ENCODE peak calls at places on chromosomes 3 and 15, in five cellular contexts. M is psoas muscle, W is heart right ventricle, B is colonic mucosa, Y is SJCRH30. R is an unnamed sample. For H3K27me3 and H3K4me1, the result is how much of the 10 kb centered on the place peaks cover.

GRCh38 chr15:49036650-49037545 is 9.3 kb downstream of the SECISBP2L start:
- DNase-seq in W (no peak), B (no peak), M (no peak), Y (peak), R (no peak)

GRCh38 chr3:24229468-24230263 is 265.0 kb downstream of the THRB start:
- DNase-seq in W (no peak), M (no peak), Y (no peak), B (no peak), R (no peak)

GRCh38 chr3:15268033-15268631 is 62.1 kb downstream of the CAPN7 start:
- DNase-seq in Y (peak), M (peak), W (peak), B (peak), R (peak)

GRCh38 chr3:116135462-116135861 is 309.8 kb downstream of the LSAMP start:
- DNase-seq in Y (no peak), M (no peak), W (peak), B (peak), R (no peak)

GRCh38 chr15:71639531-71639930 is 170.8 kb upstream of the NR2E3 start:
- DNase-seq in Y (no peak), B (no peak), W (no peak), M (no peak), R (no peak)

GRCh38 chr15:78668987-78669386 is 28.0 kb upstream of the CHRNB4 start:
- DNase-seq in Y (no peak), B (no peak), M (no peak), W (no peak), R (no peak)

GRCh38 chr3:101779808-101780366 is 876 bp downstream of the NXPE3 start:
- DNase-seq in W (no peak), M (no peak), Y (peak), B (no peak), R (no peak)

GRCh38 chr3:15051531-15051930 is 13.6 kb downstream of the MRPS25 start:
- DNase-seq in Y (peak), W (no peak), M (no peak), B (peak), R (peak)

GRCh38 chr3:48765376-48765775 is 48.4 kb upstream of the IP6K2 start:
- DNase-seq in B (no peak), W (no peak), Y (no peak), M (no peak), R (no peak)

GRCh38 chr15:56040081-56041035 is 46.9 kb upstream of the NEDD4 start:
- DNase-seq in W (peak), M (peak), Y (peak), B (peak), R (peak)

GRCh38 chr3:48820626-48821324 is 26.9 kb downstream of the PRKAR2A start:
- DNase-seq in M (no peak), Y (peak), B (no peak), W (peak), R (no peak)

GRCh38 chr15:66253643-66254363 is at the start of gene MEGF11:
- DNase-seq in Y (peak), B (peak), M (peak), W (no peak), R (no peak)

GRCh38 chr3:193396451-193397244 is 18.1 kb upstream of the ATP13A5 start:
- DNase-seq in M (no peak), W (no peak), B (no peak), Y (no peak), R (no peak)

GRCh38 chr15:92883643-92884458 is 16.3 kb upstream of the CHD2 start:
- DNase-seq in Y (peak), B (no peak), M (no peak), W (no peak), R (no peak)

GRCh38 chr3:13772321-13772745 is 107.5 kb downstream of the WNT7A start:
- DNase-seq in B (no peak), M (no peak), W (no peak), Y (no peak), R (no peak)

GRCh38 chr15:48645558-48646330 is at the start of gene FBN1:
- DNase-seq in Y (peak), B (peak), W (peak), M (peak), R (peak)

GRCh38 chr15:54803139-54803808 is 393.5 kb downstream of the RSL24D1 start:
- DNase-seq in M (no peak), W (no peak), Y (peak), B (no peak), R (no peak)

GRCh38 chr3:98565237-98565643 is 28.2 kb downstream of the CPOX start:
- DNase-seq in W (no peak), B (no peak), Y (no peak), M (no peak), R (no peak)

GRCh38 chr3:16741103-16741758 is 136.0 kb upstream of the DAZL start:
- DNase-seq in M (peak), Y (no peak), W (no peak), B (no peak), R (peak)

GRCh38 chr3:146664403-146664802 is 59.3 kb upstream of the PLSCR5 start:
- DNase-seq in B (no peak), M (no peak), Y (no peak), W (no peak), R (no peak)

GRCh38 chr15:48675436-48675835 is 29.9 kb upstream of the FBN1 start:
- DNase-seq in Y (no peak), B (no peak), W (no peak), M (no peak), R (no peak)

GRCh38 chr3:195450731-195451229 is 8.0 kb upstream of the ACAP2 start:
- DNase-seq in M (peak), Y (peak), B (no peak), W (peak), R (peak)

GRCh38 chr3:185988080-185988815 is 50.4 kb upstream of the TRA2B start:
- DNase-seq in Y (peak), B (no peak), M (no peak), W (no peak), R (no peak)

GRCh38 chr3:16528581-16528993 is 15.1 kb upstream of the RFTN1 start:
- DNase-seq in M (peak), Y (no peak), W (peak), B (no peak), R (peak)

GRCh38 chr15:61264986-61265385 is 35.9 kb upstream of the RORA start:
- DNase-seq in Y (no peak), W (no peak), B (no peak), M (no peak), R (no peak)

GRCh38 chr3:82736696-82737277 is 975.3 kb upstream of the GBE1 start:
- DNase-seq in B (no peak), W (no peak), M (no peak), Y (no peak), R (no peak)

GRCh38 chr3:188664795-188665194 is 507.0 kb upstream of the TPRG1 start:
- DNase-seq in M (no peak), B (peak), W (no peak), Y (peak), R (no peak)

GRCh38 chr3:119352235-119352634 is 58.1 kb downstream of the ARHGAP31 start:
- DNase-seq in M (no peak), B (no peak), Y (no peak), W (no peak), R (no peak)

GRCh38 chr15:89003865-89004725 is 84.2 kb upstream of the ABHD2 start:
- DNase-seq in W (peak), Y (peak), B (peak), M (peak), R (no peak)

GRCh38 chr3:35688826-35689225 is 49.5 kb downstream of the ARPP21 start:
- DNase-seq in B (no peak), M (no peak), W (no peak), Y (no peak), R (no peak)

GRCh38 chr15:48674876-48675275 is 29.4 kb upstream of the FBN1 start:
- DNase-seq in W (no peak), M (no peak), Y (no peak), B (no peak), R (no peak)

GRCh38 chr3:59411176-59411575 is 361.4 kb upstream of the CFAP20DC start:
- DNase-seq in W (no peak), M (no peak), B (no peak), Y (no peak), R (no peak)

GRCh38 chr3:45596290-45596791 is 1.8 kb downstream of the LIMD1 start:
- DNase-seq in Y (no peak), M (no peak), B (peak), W (no peak), R (no peak)

GRCh38 chr15:52427804-52428203 is 100.9 kb downstream of the MYO5A start:
- DNase-seq in W (no peak), Y (peak), M (peak), B (no peak), R (peak)

GRCh38 chr3:69367586-69367985 is 18.3 kb downstream of the FRMD4B start:
- DNase-seq in B (no peak), Y (no peak), M (no peak), W (no peak), R (no peak)

GRCh38 chr3:171351676-171352075 is 108.5 kb downstream of the TNIK start:
- DNase-seq in Y (peak), M (peak), W (no peak), B (no peak), R (no peak)

GRCh38 chr3:108036401-108036800 is 54.4 kb downstream of the CD47 start:
- DNase-seq in W (no peak), Y (no peak), M (no peak), B (no peak), R (no peak)

DNA sequence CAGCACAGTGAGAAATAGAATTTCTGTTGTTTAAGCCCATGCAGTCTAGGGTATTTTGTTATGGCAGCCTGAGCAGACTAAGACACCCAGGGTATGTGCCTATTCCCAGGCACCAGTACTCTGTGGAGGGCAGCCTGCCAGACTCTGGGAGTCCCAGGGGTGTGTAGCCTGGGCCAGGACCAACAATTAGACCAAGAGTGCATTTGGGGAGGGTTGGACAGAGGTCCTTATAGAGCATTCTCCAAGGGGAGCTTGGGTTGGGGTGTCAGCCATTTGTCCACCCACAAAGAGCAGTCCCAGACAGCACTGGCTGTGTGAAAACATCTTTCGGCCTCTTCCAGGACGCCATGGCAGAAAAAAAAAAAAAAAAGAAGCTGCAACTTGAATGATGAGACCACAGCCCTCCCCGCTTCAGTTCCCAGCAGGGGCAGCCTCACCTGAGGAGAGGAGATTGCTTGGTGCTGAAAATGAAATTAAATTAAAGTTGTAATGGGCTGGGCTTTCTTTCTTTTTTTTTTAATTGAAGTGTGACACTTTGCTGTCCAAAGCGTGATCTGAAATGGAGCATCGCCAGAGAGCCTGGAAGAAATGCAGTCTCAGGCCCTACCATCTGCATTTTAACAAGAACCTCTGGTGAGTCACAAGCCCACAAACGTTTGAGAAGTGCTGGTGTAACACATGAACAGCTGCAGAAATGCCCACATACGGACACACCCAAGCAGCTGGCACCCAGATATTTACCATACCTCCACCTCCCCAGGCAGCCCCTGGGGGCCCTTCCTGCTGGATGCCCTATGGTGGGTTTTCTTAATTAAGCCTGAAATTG is 21.3 kb upstream of the CAV3 start:
- DNase-seq in Y (peak), M (no peak), B (no peak), W (no peak), R (peak)
- H3K27me3 ChIP-seq in Y (under half), M (under half), B (under half), W (under half), R (under half)

GRCh38 chr3:197718904-197719303 is 17.8 kb downstream of the RUBCN start:
- DNase-seq in B (no peak), M (no peak), W (no peak), Y (no peak), R (no peak)
- H3K4me3 ChIP-seq in B (no peak), M (no peak), W (no peak), Y (no peak), R (no peak)

GRCh38 chr3:42068303-42069088 is 22.7 kb upstream of the TRAK1 start:
- DNase-seq in Y (no peak), M (no peak), B (no peak), W (no peak), R (no peak)

GRCh38 chr3:42072930-42073329 is 18.2 kb upstream of the TRAK1 start:
- DNase-seq in W (no peak), Y (no peak), M (no peak), B (no peak), R (no peak)

GRCh38 chr3:42071720-42072582 is 19.2 kb upstream of the TRAK1 start:
- DNase-seq in B (peak), W (peak), M (peak), Y (peak), R (peak)

GRCh38 chr3:42070089-42070885 is 20.9 kb upstream of the TRAK1 start:
- DNase-seq in M (no peak), B (peak), W (no peak), Y (no peak), R (no peak)

GRCh38 chr3:42072583-42072924 is 18.6 kb upstream of the TRAK1 start:
- DNase-seq in Y (no peak), W (no peak), M (no peak), B (no peak), R (no peak)
- H3K4me1 ChIP-seq in Y (under half), W (half or more), M (half or more), B (under half), R (half or more)

DNA sequence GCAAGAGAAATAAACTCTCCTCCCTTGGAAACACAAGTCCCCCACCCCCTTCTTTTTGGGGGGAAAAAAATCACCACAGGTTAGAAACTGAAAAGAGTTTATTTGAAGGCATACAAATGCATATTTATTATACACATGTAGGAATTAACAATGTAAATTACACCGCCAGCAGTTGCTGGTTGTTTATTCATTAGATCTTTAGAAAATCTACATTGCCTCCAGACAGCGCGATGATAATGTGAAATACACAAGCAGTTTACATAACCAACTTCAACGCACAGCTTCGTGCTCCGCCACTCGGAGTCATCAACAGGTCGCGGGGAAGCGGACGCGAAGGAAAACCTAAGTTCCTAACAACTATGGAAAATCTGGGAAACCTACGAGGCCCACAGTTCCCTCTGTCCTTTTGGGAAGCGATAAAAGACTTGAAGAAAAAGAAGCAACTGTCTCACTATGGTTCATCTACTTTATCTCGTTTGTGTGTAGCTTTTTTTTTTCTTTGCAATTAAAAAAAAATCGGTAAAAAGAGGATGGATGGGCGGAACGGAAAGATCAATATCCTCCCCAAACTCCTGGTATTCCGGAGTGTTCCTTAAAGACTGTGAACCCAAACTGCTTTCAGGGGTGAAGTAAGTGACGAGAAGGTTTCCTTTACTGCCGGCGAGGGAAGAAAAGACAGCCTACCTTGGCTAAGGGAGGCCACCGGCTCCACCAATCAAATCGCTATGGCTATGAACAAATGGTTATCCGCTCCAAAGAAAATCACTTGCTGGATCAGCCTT is 8.4 kb upstream of the FOXB1 start:
- DNase-seq in Y (no peak), M (no peak), W (no peak), B (no peak), R (no peak)
- H3K27me3 ChIP-seq in Y (under half), M (under half), W (half or more), B (half or more), R (half or more)

R was measured in gastrocnemius medialis.